ENCODE peak calls at places on chromosome 19, in eight cellular contexts. V is NCI-H2029; G is HS-27A; S is iris pigment epithelial cell; A is AG04450; X is stimulated activated CD8-positive, alpha-beta memory T cell treated with anti-CD3 and anti-CD28 coated beads, Interleukin-7, amount 100 ng/mL, for 1 hour; N is activated CD8-positive, alpha-beta memory T cell treated with anti-CD3 and anti-CD28 coated beads for 1 hour; H is neural crest cell. U is an unnamed sample.

GRCh38 chr19:20273376-20273775 is 106.4 kb downstream of the ZNF486 start:
- DNase-seq in H (no peak), X (no peak), A (no peak), N (no peak), G (no peak), V (no peak), S (no peak), U (no peak)

GRCh38 chr19:32879741-32880140 is 10.2 kb upstream of the SLC7A9 start:
- DNase-seq in H (no peak), A (no peak), G (no peak), V (no peak), X (no peak), N (no peak), S (no peak), U (no peak)

GRCh38 chr19:13164370-13165090 is 14.3 kb downstream of the IER2 start:
- DNase-seq in G (no peak), N (no peak), A (no peak), V (no peak), X (no peak), H (peak; percentile 80), S (peak; percentile 18), U (peak; percentile 40)

GRCh38 chr19:29966594-29967249 is 24.7 kb downstream of the URI1 start:
- DNase-seq in N (no peak), X (no peak), G (no peak), V (no peak), H (no peak), S (peak; percentile 24), A (no peak), U (peak; percentile 28)

GRCh38 chr19:15187026-15188007 is 13.5 kb downstream of the NOTCH3 start:
- DNase-seq in N (no peak), H (no peak), V (no peak), G (no peak), S (no peak), A (no peak), X (no peak), U (no peak)

GRCh38 chr19:1648926-1649541 is 3.4 kb downstream of the TCF3 start:
- DNase-seq in V (no peak), S (no peak), X (no peak), H (no peak), N (no peak), G (no peak), A (no peak), U (no peak)

GRCh38 chr19:40907968-40908735 is 26.1 kb upstream of the CYP2A7 start:
- DNase-seq in V (no peak), X (peak; percentile 47), N (no peak), G (no peak), S (no peak), H (no peak), A (no peak), U (no peak)

GRCh38 chr19:38727306-38727867 is 16.9 kb downstream of the CAPN12 start:
- DNase-seq in G (no peak), A (no peak), H (no peak), N (no peak), S (no peak), V (no peak), X (no peak), U (no peak)

GRCh38 chr19:982567-983170 is 1.5 kb upstream of the WDR18 start:
- DNase-seq in S (peak; percentile 44), H (peak; percentile 82), V (peak; percentile 43), N (no peak), X (peak; percentile 55), A (no peak), G (no peak), U (peak; percentile 62)

GRCh38 chr19:16380314-16380695 is 55.7 kb downstream of the KLF2 start:
- DNase-seq in X (no peak), A (no peak), S (no peak), V (no peak), H (no peak), N (no peak), G (no peak), U (no peak)

GRCh38 chr19:41325947-41326706 is 16.2 kb downstream of the CCDC97 start:
- DNase-seq in H (no peak), A (no peak), G (no peak), S (peak; percentile 90), N (no peak), V (no peak), X (no peak), U (peak; percentile 52)

GRCh38 chr19:28577666-28578065 is 635.3 kb downstream of the UQCRFS1 start:
- DNase-seq in A (no peak), G (no peak), H (no peak), X (no peak), V (no peak), S (no peak), N (no peak), U (no peak)

GRCh38 chr19:45865269-45865948 is 1.3 kb downstream of the FOXA3 start:
- DNase-seq in H (no peak), N (no peak), S (no peak), A (no peak), V (no peak), G (no peak), X (no peak), U (no peak)

GRCh38 chr19:6690160-6690885 is 20.4 kb upstream of the TNFSF14 start:
- DNase-seq in H (no peak), X (no peak), G (no peak), V (no peak), S (no peak), A (no peak), N (no peak), U (no peak)

GRCh38 chr19:55690109-55690768 is 15.2 kb downstream of the EPN1 start:
- DNase-seq in G (no peak), S (no peak), X (no peak), H (no peak), V (no peak), N (no peak), A (no peak), U (no peak)

GRCh38 chr19:16370671-16371391 is 46.2 kb downstream of the KLF2 start:
- DNase-seq in H (no peak), G (no peak), V (no peak), N (no peak), S (no peak), X (no peak), A (no peak), U (no peak)

GRCh38 chr19:48676887-48677286 is 4.1 kb upstream of the NTN5 start:
- DNase-seq in H (no peak), S (no peak), X (no peak), G (no peak), A (no peak), N (no peak), V (no peak), U (no peak)

GRCh38 chr19:49340069-49340864 is 5.1 kb downstream of the CD37 start:
- DNase-seq in A (no peak), H (no peak), V (peak; percentile 19), S (peak; percentile 36), N (no peak), G (peak; percentile 73), X (no peak), U (no peak)

GRCh38 chr19:3807131-3807480 is 20.9 kb upstream of the MATK start:
- DNase-seq in V (no peak), G (no peak), X (no peak), N (no peak), H (no peak), A (no peak), S (no peak), U (no peak)

GRCh38 chr19:29671393-29672076 is 6.3 kb downstream of the PLEKHF1 start:
- DNase-seq in G (no peak), A (no peak), H (no peak), S (peak; percentile 70), V (peak; percentile 91), N (peak; percentile 78), X (peak; percentile 61), U (no peak)

GRCh38 chr19:39499082-39499642 is 415 bp downstream of the DLL3 start:
- DNase-seq in A (no peak), X (no peak), G (no peak), N (no peak), S (peak; percentile 23), V (no peak), H (peak; percentile 13), U (no peak)

GRCh38 chr19:50646074-50646807 is 3.0 kb upstream of the C19orf81 start:
- DNase-seq in V (no peak), N (no peak), G (peak; percentile 38), A (no peak), H (no peak), X (no peak), S (peak; percentile 81), U (peak; percentile 83)

GRCh38 chr19:17305517-17306284 is at the start of gene MRPL34:
- DNase-seq in H (peak; percentile 88), X (peak; percentile 84), V (peak; percentile 99), G (peak; percentile 95), N (peak; percentile 86), A (peak; percentile 99), S (peak; percentile 97), U (peak; percentile 99)

GRCh38 chr19:49362048-49362925 is at the start of gene TEAD2:
- DNase-seq in A (no peak), H (peak; percentile 61), V (no peak), N (no peak), X (no peak), G (peak; percentile 30), S (peak; percentile 34), U (peak; percentile 70)

GRCh38 chr19:47274891-47275865 is 493 bp downstream of the INAFM1 start:
- DNase-seq in S (peak; percentile 32), V (no peak), G (no peak), X (no peak), A (no peak), H (peak; percentile 37), N (no peak), U (no peak)

GRCh38 chr19:39167461-39168257 is 29.1 kb upstream of the NCCRP1 start:
- DNase-seq in X (no peak), H (no peak), V (peak; percentile 36), S (no peak), A (no peak), G (no peak), N (no peak), U (no peak)

GRCh38 chr19:35116085-35116801 is 620 bp downstream of the FXYD3 start:
- DNase-seq in H (no peak), X (no peak), N (no peak), S (no peak), V (no peak), G (no peak), A (no peak), U (no peak)

GRCh38 chr19:50486823-50487515 is 10.3 kb upstream of the GARIN5A start:
- DNase-seq in G (no peak), A (no peak), V (no peak), S (peak; percentile 47), H (peak; percentile 67), X (peak; percentile 26), N (no peak), U (peak; percentile 31)

GRCh38 chr19:7849631-7850428 is 19.8 kb downstream of the EVI5L start:
- DNase-seq in V (no peak), S (no peak), A (no peak), G (no peak), N (no peak), H (no peak), X (no peak), U (no peak)

GRCh38 chr19:50602089-50602422 is 33.8 kb upstream of the LRRC4B start:
- DNase-seq in X (no peak), V (no peak), H (no peak), S (no peak), N (no peak), A (no peak), G (no peak), U (no peak)

GRCh38 chr19:48804496-48804895 is 6.3 kb downstream of the BCAT2 start:
- DNase-seq in V (no peak), A (no peak), N (no peak), S (no peak), X (no peak), H (no peak), G (no peak), U (no peak)

GRCh38 chr19:33047422-33047821 is 17.3 kb downstream of the RHPN2 start:
- DNase-seq in H (no peak), X (no peak), N (no peak), G (no peak), A (no peak), S (no peak), V (no peak), U (no peak)

GRCh38 chr19:17103177-17103576 is 27.6 kb downstream of the MYO9B start:
- DNase-seq in S (peak; percentile 42), A (no peak), N (no peak), H (peak; percentile 31), V (no peak), G (no peak), X (no peak), U (peak; percentile 60)

GRCh38 chr19:24166055-24166454 is 79.1 kb downstream of the ZNF254 start:
- DNase-seq in S (peak; percentile 62), X (no peak), V (no peak), H (no peak), A (no peak), G (no peak), N (no peak), U (peak; percentile 35)

U was measured in EL.